ENCODE peak calls at places on chromosomes 3 and 15, in eight cellular contexts. One of them, this sample, is unnamed.

GRCh38 chr3:133962879-133963278 is 66.8 kb downstream of the SLCO2A1 start:
- DNase-seq in uterus: no peak
- DNase-seq in EL: peak
- DNase-seq in T-cell: no peak
- DNase-seq in stimulated activated CD8-positive, alpha-beta memory T cell treated with anti-CD3 and anti-CD28 coated beads, Interleukin-4, amount 100 ng/mL, for 48 hours: no peak
- DNase-seq in ovary: peak
- DNase-seq in NCI-H1417: no peak
- DNase-seq in ecto neural progenitor cell: no peak
- DNase-seq in this sample: peak

GRCh38 chr3:106745344-106746168 is 631.7 kb upstream of the CCDC54 start:
- DNase-seq in ecto neural progenitor cell: no peak
- DNase-seq in NCI-H1417: no peak
- DNase-seq in T-cell: no peak
- DNase-seq in ovary: no peak
- DNase-seq in EL: peak
- DNase-seq in stimulated activated CD8-positive, alpha-beta memory T cell treated with anti-CD3 and anti-CD28 coated beads, Interleukin-4, amount 100 ng/mL, for 48 hours: no peak
- DNase-seq in uterus: no peak
- DNase-seq in this sample: peak

GRCh38 chr3:153641321-153641720 is 479.3 kb downstream of the RAP2B start:
- DNase-seq in NCI-H1417: no peak
- DNase-seq in EL: no peak
- DNase-seq in uterus: no peak
- DNase-seq in ecto neural progenitor cell: no peak
- DNase-seq in stimulated activated CD8-positive, alpha-beta memory T cell treated with anti-CD3 and anti-CD28 coated beads, Interleukin-4, amount 100 ng/mL, for 48 hours: no peak
- DNase-seq in ovary: no peak
- DNase-seq in T-cell: no peak
- DNase-seq in this sample: no peak

GRCh38 chr3:121707531-121708273 is 41.8 kb downstream of the GOLGB1 start:
- DNase-seq in ovary: no peak
- DNase-seq in T-cell: no peak
- DNase-seq in NCI-H1417: no peak
- DNase-seq in uterus: no peak
- DNase-seq in EL: no peak
- DNase-seq in stimulated activated CD8-positive, alpha-beta memory T cell treated with anti-CD3 and anti-CD28 coated beads, Interleukin-4, amount 100 ng/mL, for 48 hours: no peak
- DNase-seq in ecto neural progenitor cell: no peak
- DNase-seq in this sample: no peak

GRCh38 chr3:138829886-138830510 is 4.7 kb downstream of the PIK3CB start:
- DNase-seq in uterus: no peak
- DNase-seq in T-cell: no peak
- DNase-seq in NCI-H1417: no peak
- DNase-seq in ovary: no peak
- DNase-seq in stimulated activated CD8-positive, alpha-beta memory T cell treated with anti-CD3 and anti-CD28 coated beads, Interleukin-4, amount 100 ng/mL, for 48 hours: no peak
- DNase-seq in ecto neural progenitor cell: no peak
- DNase-seq in EL: no peak
- DNase-seq in this sample: no peak

GRCh38 chr15:25408428-25408827 is 30.4 kb downstream of the UBE3A start:
- DNase-seq in ovary: no peak
- DNase-seq in NCI-H1417: no peak
- DNase-seq in ecto neural progenitor cell: no peak
- DNase-seq in EL: no peak
- DNase-seq in stimulated activated CD8-positive, alpha-beta memory T cell treated with anti-CD3 and anti-CD28 coated beads, Interleukin-4, amount 100 ng/mL, for 48 hours: no peak
- DNase-seq in uterus: no peak
- DNase-seq in T-cell: no peak
- DNase-seq in this sample: no peak

GRCh38 chr15:98724017-98724416 is 75.7 kb downstream of the IGF1R start:
- DNase-seq in NCI-H1417: no peak
- DNase-seq in EL: no peak
- DNase-seq in T-cell: no peak
- DNase-seq in uterus: no peak
- DNase-seq in ovary: no peak
- DNase-seq in stimulated activated CD8-positive, alpha-beta memory T cell treated with anti-CD3 and anti-CD28 coated beads, Interleukin-4, amount 100 ng/mL, for 48 hours: no peak
- DNase-seq in ecto neural progenitor cell: no peak
- DNase-seq in this sample: no peak

GRCh38 chr3:15531346-15531745 is 9.8 kb upstream of the COLQ start:
- DNase-seq in EL: no peak
- DNase-seq in NCI-H1417: no peak
- DNase-seq in ovary: no peak
- DNase-seq in ecto neural progenitor cell: no peak
- DNase-seq in uterus: no peak
- DNase-seq in stimulated activated CD8-positive, alpha-beta memory T cell treated with anti-CD3 and anti-CD28 coated beads, Interleukin-4, amount 100 ng/mL, for 48 hours: no peak
- DNase-seq in T-cell: no peak
- DNase-seq in this sample: no peak

GRCh38 chr15:101357333-101357732 is 62.3 kb upstream of the SNRPA1 start:
- DNase-seq in stimulated activated CD8-positive, alpha-beta memory T cell treated with anti-CD3 and anti-CD28 coated beads, Interleukin-4, amount 100 ng/mL, for 48 hours: no peak
- DNase-seq in uterus: no peak
- DNase-seq in ovary: no peak
- DNase-seq in NCI-H1417: no peak
- DNase-seq in ecto neural progenitor cell: no peak
- DNase-seq in T-cell: no peak
- DNase-seq in EL: no peak
- DNase-seq in this sample: no peak

GRCh38 chr3:24286405-24286804 is 208.2 kb downstream of the THRB start:
- DNase-seq in uterus: no peak
- DNase-seq in EL: no peak
- DNase-seq in NCI-H1417: no peak
- DNase-seq in T-cell: no peak
- DNase-seq in ovary: no peak
- DNase-seq in ecto neural progenitor cell: no peak
- DNase-seq in stimulated activated CD8-positive, alpha-beta memory T cell treated with anti-CD3 and anti-CD28 coated beads, Interleukin-4, amount 100 ng/mL, for 48 hours: no peak
- DNase-seq in this sample: no peak

GRCh38 chr3:133374706-133375105 is 25.1 kb upstream of the BFSP2 start:
- DNase-seq in T-cell: no peak
- DNase-seq in EL: no peak
- DNase-seq in ovary: no peak
- DNase-seq in stimulated activated CD8-positive, alpha-beta memory T cell treated with anti-CD3 and anti-CD28 coated beads, Interleukin-4, amount 100 ng/mL, for 48 hours: no peak
- DNase-seq in NCI-H1417: peak
- DNase-seq in ecto neural progenitor cell: no peak
- DNase-seq in uterus: no peak
- DNase-seq in this sample: peak

GRCh38 chr15:71471347-71471746 is 339.0 kb upstream of the NR2E3 start:
- DNase-seq in stimulated activated CD8-positive, alpha-beta memory T cell treated with anti-CD3 and anti-CD28 coated beads, Interleukin-4, amount 100 ng/mL, for 48 hours: no peak
- DNase-seq in NCI-H1417: no peak
- DNase-seq in uterus: no peak
- DNase-seq in ovary: no peak
- DNase-seq in ecto neural progenitor cell: no peak
- DNase-seq in EL: peak
- DNase-seq in T-cell: no peak
- DNase-seq in this sample: no peak

GRCh38 chr3:65230251-65231140 is 542.7 kb upstream of the ADAMTS9 start:
- DNase-seq in ecto neural progenitor cell: no peak
- DNase-seq in ovary: no peak
- DNase-seq in stimulated activated CD8-positive, alpha-beta memory T cell treated with anti-CD3 and anti-CD28 coated beads, Interleukin-4, amount 100 ng/mL, for 48 hours: no peak
- DNase-seq in EL: no peak
- DNase-seq in T-cell: no peak
- DNase-seq in NCI-H1417: no peak
- DNase-seq in uterus: no peak
- DNase-seq in this sample: no peak

GRCh38 chr3:46978985-46979944 is at the start of gene NBEAL2:
- DNase-seq in stimulated activated CD8-positive, alpha-beta memory T cell treated with anti-CD3 and anti-CD28 coated beads, Interleukin-4, amount 100 ng/mL, for 48 hours: peak
- DNase-seq in NCI-H1417: peak
- DNase-seq in T-cell: peak
- DNase-seq in ecto neural progenitor cell: peak
- DNase-seq in ovary: peak
- DNase-seq in EL: peak
- DNase-seq in uterus: peak
- DNase-seq in this sample: peak

GRCh38 chr3:138890555-138891187 is 55.9 kb upstream of the PIK3CB start:
- DNase-seq in EL: no peak
- DNase-seq in ecto neural progenitor cell: no peak
- DNase-seq in T-cell: no peak
- DNase-seq in stimulated activated CD8-positive, alpha-beta memory T cell treated with anti-CD3 and anti-CD28 coated beads, Interleukin-4, amount 100 ng/mL, for 48 hours: no peak
- DNase-seq in ovary: no peak
- DNase-seq in uterus: no peak
- DNase-seq in NCI-H1417: no peak
- DNase-seq in this sample: no peak

GRCh38 chr3:187130346-187131066 is 8.8 kb downstream of the RPL39L start:
- DNase-seq in stimulated activated CD8-positive, alpha-beta memory T cell treated with anti-CD3 and anti-CD28 coated beads, Interleukin-4, amount 100 ng/mL, for 48 hours: peak
- DNase-seq in ovary: no peak
- DNase-seq in T-cell: no peak
- DNase-seq in NCI-H1417: no peak
- DNase-seq in ecto neural progenitor cell: no peak
- DNase-seq in EL: peak
- DNase-seq in uterus: no peak
- DNase-seq in this sample: peak

GRCh38 chr3:52688266-52688665 is 2.4 kb downstream of the GNL3 start:
- DNase-seq in ecto neural progenitor cell: no peak
- DNase-seq in uterus: no peak
- DNase-seq in stimulated activated CD8-positive, alpha-beta memory T cell treated with anti-CD3 and anti-CD28 coated beads, Interleukin-4, amount 100 ng/mL, for 48 hours: no peak
- DNase-seq in EL: no peak
- DNase-seq in ovary: no peak
- DNase-seq in T-cell: no peak
- DNase-seq in NCI-H1417: no peak
- DNase-seq in this sample: no peak

GRCh38 chr3:175672119-175672689 is 813.1 kb downstream of the NAALADL2 start:
- DNase-seq in T-cell: no peak
- DNase-seq in stimulated activated CD8-positive, alpha-beta memory T cell treated with anti-CD3 and anti-CD28 coated beads, Interleukin-4, amount 100 ng/mL, for 48 hours: no peak
- DNase-seq in uterus: no peak
- DNase-seq in NCI-H1417: no peak
- DNase-seq in EL: peak
- DNase-seq in ovary: no peak
- DNase-seq in ecto neural progenitor cell: no peak
- DNase-seq in this sample: peak

GRCh38 chr3:13648060-13648743 is 99.3 kb downstream of the FBLN2 start:
- DNase-seq in stimulated activated CD8-positive, alpha-beta memory T cell treated with anti-CD3 and anti-CD28 coated beads, Interleukin-4, amount 100 ng/mL, for 48 hours: peak
- DNase-seq in uterus: peak
- DNase-seq in T-cell: peak
- DNase-seq in ecto neural progenitor cell: peak
- DNase-seq in NCI-H1417: peak
- DNase-seq in EL: peak
- DNase-seq in ovary: peak
- DNase-seq in this sample: peak